ENCODE peak calls at places on chromosomes 13 and 19, in five cellular contexts. Q is NCI-H1694 treated with DMSO at 0.1 percent for 48 hours, O is endothelial cell, Z is GM19239, V is COLO829. R is an unnamed sample.

GRCh38 chr19:46944918-46945628 is 74.6 kb upstream of the NPAS1 start:
- DNase-seq in Q (peak), O (no peak), Z (no peak), V (no peak), R (no peak)

GRCh38 chr13:66933994-66934393 is 296.1 kb downstream of the PCDH9 start:
- DNase-seq in Q (no peak), O (no peak), Z (no peak), V (peak), R (no peak)

GRCh38 chr19:40521276-40521675 is 54.5 kb downstream of the SPTBN4 start:
- DNase-seq in Q (no peak), O (no peak), Z (no peak), V (no peak), R (no peak)

GRCh38 chr19:16429759-16430091 is 42.0 kb downstream of the EPS15L1 start:
- DNase-seq in Q (no peak), O (no peak), Z (no peak), V (no peak), R (no peak)

GRCh38 chr13:101916758-101917474 is 464.4 kb downstream of the ITGBL1 start:
- DNase-seq in Q (no peak), O (peak), Z (no peak), V (no peak), R (no peak)

GRCh38 chr13:47437411-47437810 is 540.6 kb upstream of the HTR2A start:
- DNase-seq in Q (no peak), O (no peak), Z (no peak), V (no peak), R (no peak)

GRCh38 chr13:42364613-42365000 is 92.7 kb downstream of the AKAP11 start:
- DNase-seq in Q (no peak), O (no peak), Z (no peak), V (no peak), R (no peak)

GRCh38 chr19:13797870-13798269 is 2.6 kb downstream of the ZSWIM4 start:
- DNase-seq in Q (no peak), O (no peak), Z (no peak), V (no peak), R (no peak)

GRCh38 chr13:26300140-26300539 is 46.2 kb downstream of the CDK8 start:
- DNase-seq in Q (no peak), O (no peak), Z (no peak), V (peak), R (no peak)

GRCh38 chr19:3765121-3765520 is 2.6 kb downstream of the MRPL54 start:
- DNase-seq in Q (no peak), O (no peak), Z (no peak), V (no peak), R (no peak)

GRCh38 chr19:38805180-38805579 is 7.6 kb downstream of the LGALS4 start:
- DNase-seq in Q (no peak), O (no peak), Z (no peak), V (no peak), R (no peak)

GRCh38 chr13:40330950-40331349 is 335.5 kb downstream of the FOXO1 start:
- DNase-seq in Q (no peak), O (no peak), Z (no peak), V (no peak), R (no peak)

GRCh38 chr19:2266183-2266993 is 10.2 kb upstream of the JSRP1 start:
- DNase-seq in Q (no peak), O (no peak), Z (no peak), V (peak), R (no peak)

GRCh38 chr13:102392810-102393209 is 9.0 kb downstream of the FGF14 start:
- DNase-seq in Q (no peak), O (no peak), Z (no peak), V (no peak), R (no peak)

GRCh38 chr13:79779761-79780160 is 298.8 kb downstream of the NDFIP2 start:
- DNase-seq in Q (no peak), O (no peak), Z (no peak), V (no peak), R (no peak)

GRCh38 chr19:2483084-2483483 is 7.2 kb downstream of the GADD45B start:
- DNase-seq in Q (no peak), O (no peak), Z (no peak), V (no peak), R (no peak)

GRCh38 chr13:112719016-112719415 is 29.2 kb downstream of the ATP11A start:
- DNase-seq in Q (no peak), O (no peak), Z (no peak), V (no peak), R (no peak)

GRCh38 chr13:36297600-36298338 is at the start of gene CCDC169:
- DNase-seq in Q (no peak), O (peak), Z (no peak), V (no peak), R (no peak)

GRCh38 chr13:79392882-79393563 is 13.0 kb downstream of the RBM26 start:
- DNase-seq in Q (no peak), O (no peak), Z (no peak), V (no peak), R (no peak)

GRCh38 chr19:5572556-5573286 is 5.0 kb upstream of the TINCR start:
- DNase-seq in Q (no peak), O (no peak), Z (no peak), V (no peak), R (no peak)